ENCODE peak calls at places on chromosomes 7 and 10, in eight cellular contexts. L is CD8-positive, alpha-beta T cell; B is transverse colon; E is mesendoderm; D is brain microvascular endothelial cell; J is GM12878; Y is psoas muscle; Q is neuronal stem cell. A is an unnamed sample. For H3K36me3, the result is how much of the 10 kb centered on the place peaks cover.

GRCh38 chr7:108347616-108348015 is 108.6 kb downstream of the NRCAM start:
- DNase-seq in L (no peak), B (no peak), E (peak), D (peak), J (no peak), Y (no peak), Q (peak), A (no peak)

GRCh38 chr7:141550694-141551079 is 523 bp upstream of the AGK start:
- DNase-seq in L (no peak), B (no peak), E (no peak), D (no peak), J (no peak), Y (no peak), Q (no peak), A (no peak)

GRCh38 chr10:63456437-63457210 is 9.2 kb downstream of the JMJD1C start:
- DNase-seq in L (no peak), B (no peak), E (peak), D (no peak), J (no peak), Y (no peak), Q (no peak), A (no peak)

GRCh38 chr7:44277851-44278250 is 47.5 kb downstream of the CAMK2B start:
- DNase-seq in L (no peak), B (peak), E (no peak), D (no peak), J (no peak), Y (peak), Q (no peak), A (no peak)

GRCh38 chr10:117350905-117351304 is 24.3 kb downstream of the PDZD8 start:
- DNase-seq in L (no peak), B (no peak), E (no peak), D (no peak), J (no peak), Y (no peak), Q (no peak), A (no peak)

GRCh38 chr7:134376693-134377092 is 60.0 kb upstream of the SLC35B4 start:
- DNase-seq in L (no peak), B (no peak), E (no peak), D (no peak), J (no peak), Y (no peak), Q (no peak), A (no peak)

GRCh38 chr7:158358926-158359645 is 228.5 kb downstream of the PTPRN2 start:
- DNase-seq in L (no peak), B (no peak), E (no peak), D (no peak), J (no peak), Y (no peak), Q (no peak), A (no peak)

GRCh38 chr10:18144928-18145327 is 4.7 kb downstream of the CACNB2 start:
- DNase-seq in L (no peak), B (peak), E (peak), D (no peak), J (no peak), Y (no peak), Q (no peak), A (no peak)

GRCh38 chr7:143329471-143330170 is 13.7 kb downstream of the CLCN1 start:
- DNase-seq in L (no peak), B (no peak), E (no peak), D (no peak), J (no peak), Y (no peak), Q (no peak), A (no peak)

GRCh38 chr7:134845461-134845860 is 66.0 kb downstream of the CALD1 start:
- DNase-seq in L (no peak), B (no peak), E (peak), D (no peak), J (peak), Y (no peak), Q (no peak), A (no peak)

GRCh38 chr10:112843623-112844022 is 106.4 kb upstream of the TCF7L2 start:
- DNase-seq in L (no peak), B (no peak), E (no peak), D (no peak), J (no peak), Y (no peak), Q (no peak), A (no peak)

GRCh38 chr7:100191775-100192174 is 14.1 kb downstream of the STAG3 start:
- DNase-seq in L (no peak), B (no peak), E (no peak), D (peak), J (no peak), Y (no peak), Q (no peak), A (no peak)

GRCh38 chr7:96827701-96828100 is 118.1 kb upstream of the SEM1 start:
- DNase-seq in L (no peak), B (no peak), E (peak), D (no peak), J (no peak), Y (no peak), Q (no peak), A (no peak)

GRCh38 chr10:103584216-103585010 is 90.9 kb downstream of the NEURL1 start:
- DNase-seq in L (peak), B (no peak), E (no peak), D (no peak), J (no peak), Y (peak), Q (no peak), A (no peak)

GRCh38 chr7:71987200-71987767 is 424.9 kb downstream of the CALN1 start:
- DNase-seq in L (no peak), B (no peak), E (peak), D (no peak), J (no peak), Y (no peak), Q (no peak), A (no peak)

GRCh38 chr10:128963246-128964099 is 503.6 kb upstream of the MGMT start:
- DNase-seq in L (no peak), B (no peak), E (no peak), D (no peak), J (no peak), Y (no peak), Q (no peak), A (no peak)

GRCh38 chr10:78203915-78204818 is 170.5 kb downstream of the RPS24 start:
- DNase-seq in L (no peak), B (no peak), E (peak), D (no peak), J (no peak), Y (no peak), Q (no peak), A (no peak)

GRCh38 chr10:112955736-112956421 is 5.8 kb downstream of the TCF7L2 start:
- DNase-seq in L (no peak), B (peak), E (no peak), D (peak), J (no peak), Y (no peak), Q (no peak), A (no peak)

GRCh38 chr7:105776986-105777910 is 99.2 kb downstream of the ATXN7L1 start:
- DNase-seq in L (no peak), B (no peak), E (peak), D (no peak), J (no peak), Y (no peak), Q (no peak), A (no peak)

GRCh38 chr10:84348860-84349259 is 20.5 kb downstream of the CCSER2 start:
- DNase-seq in L (no peak), B (no peak), E (no peak), D (no peak), J (no peak), Y (no peak), Q (no peak), A (no peak)

GRCh38 chr10:58508316-58508715 is 4.4 kb upstream of the BICC1 start:
- DNase-seq in L (no peak), B (no peak), E (no peak), D (no peak), J (no peak), Y (no peak), Q (no peak), A (no peak)

GRCh38 chr10:61627266-61627665 is 35.5 kb upstream of the CABCOCO1 start:
- DNase-seq in L (no peak), B (no peak), E (no peak), D (no peak), J (no peak), Y (no peak), Q (no peak), A (no peak)

GRCh38 chr7:76423666-76424412 is 911 bp upstream of the ZP3 start:
- DNase-seq in L (no peak), B (no peak), E (peak), D (no peak), J (no peak), Y (no peak), Q (no peak), A (no peak)

GRCh38 chr7:31171216-31171750 is 119.2 kb downstream of the ADCYAP1R1 start:
- DNase-seq in L (no peak), B (no peak), E (no peak), D (no peak), J (no peak), Y (no peak), Q (no peak), A (no peak)

GRCh38 chr10:19971343-19971742 is 155.1 kb downstream of the PLXDC2 start:
- DNase-seq in L (no peak), B (no peak), E (no peak), D (no peak), J (no peak), Y (no peak), Q (no peak), A (no peak)

GRCh38 chr7:102073931-102074880 is 212.5 kb upstream of the SH2B2 start:
- DNase-seq in L (no peak), B (peak), E (no peak), D (no peak), J (no peak), Y (no peak), Q (no peak), A (no peak)
- H3K36me3 ChIP-seq in L (under half), B (under half), E (under half), D (under half), J (under half), Y (under half), Q (under half), A (under half)

DNA sequence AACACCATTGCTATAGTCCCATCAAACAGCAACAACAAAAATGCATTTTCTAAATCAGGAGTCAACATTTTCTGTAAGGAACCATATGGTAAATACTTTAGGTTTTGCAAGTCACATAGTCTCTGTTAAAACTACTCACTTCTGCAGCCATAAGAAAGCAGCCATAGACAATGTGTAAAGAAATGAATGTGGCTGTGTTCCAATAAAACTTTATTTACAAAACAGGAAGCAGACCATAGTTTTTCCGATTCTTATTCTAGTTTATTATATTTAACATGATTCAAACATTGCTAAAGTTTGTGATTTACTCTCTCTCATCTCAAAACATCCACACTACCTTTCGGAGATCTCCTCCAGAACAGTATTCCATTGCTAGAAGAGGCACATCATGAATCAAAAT is 6.9 kb downstream of the CHUK start:
- DNase-seq in L (no peak), B (no peak), E (no peak), D (no peak), J (no peak), Y (no peak), Q (no peak), A (no peak)
- H3K36me3 ChIP-seq in L (under half), B (under half), E (under half), D (under half), J (under half), Y (under half), Q (half or more), A (half or more)

DNA sequence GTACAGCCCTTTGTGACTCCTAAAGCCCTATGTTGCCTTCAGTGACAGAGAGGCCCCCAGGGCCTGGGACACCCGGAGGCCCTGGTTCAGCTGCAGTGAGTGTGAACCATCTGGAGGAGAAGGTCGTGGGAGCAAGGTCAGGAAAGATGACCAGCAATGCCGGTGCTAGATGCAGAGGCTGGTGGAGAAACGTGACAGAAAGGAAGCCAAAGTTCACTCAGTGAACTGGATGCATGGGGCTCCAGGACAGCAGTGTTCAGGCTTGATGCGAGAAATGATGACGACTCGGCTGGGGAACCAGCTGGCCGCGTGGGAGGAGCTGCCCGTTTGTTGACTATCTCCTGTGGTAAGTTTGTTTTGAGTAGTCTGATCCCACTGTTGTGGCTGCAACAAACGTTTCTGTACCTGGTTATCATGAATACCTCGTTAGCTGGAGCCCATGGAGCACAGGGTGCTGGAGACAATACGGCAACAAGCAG is 54.1 kb upstream of the MKRN1 start:
- DNase-seq in L (no peak), B (no peak), E (no peak), D (peak), J (no peak), Y (no peak), Q (no peak), A (no peak)
- H3K36me3 ChIP-seq in L (under half), B (under half), E (under half), D (under half), J (under half), Y (under half), Q (under half), A (under half)

GRCh38 chr10:71969929-71970328 is 5.7 kb downstream of the CHST3 start:
- DNase-seq in L (no peak), B (no peak), E (no peak), D (no peak), J (no peak), Y (no peak), Q (no peak), A (no peak)
- H3K36me3 ChIP-seq in L (under half), B (under half), E (under half), D (under half), J (under half), Y (under half), Q (under half), A (under half)

GRCh38 chr10:48811461-48811860 is 126.8 kb downstream of the WDFY4 start:
- DNase-seq in L (no peak), B (no peak), E (no peak), D (no peak), J (no peak), Y (no peak), Q (no peak), A (no peak)

GRCh38 chr10:48806282-48806681 is 121.6 kb downstream of the WDFY4 start:
- DNase-seq in L (no peak), B (no peak), E (peak), D (no peak), J (no peak), Y (no peak), Q (no peak), A (no peak)

GRCh38 chr10:48811917-48812316 is 127.2 kb downstream of the WDFY4 start:
- DNase-seq in L (no peak), B (no peak), E (no peak), D (peak), J (no peak), Y (no peak), Q (no peak), A (no peak)

GRCh38 chr10:48807786-48808185 is 123.1 kb downstream of the WDFY4 start:
- DNase-seq in L (no peak), B (no peak), E (no peak), D (no peak), J (no peak), Y (no peak), Q (no peak), A (no peak)

DNA sequence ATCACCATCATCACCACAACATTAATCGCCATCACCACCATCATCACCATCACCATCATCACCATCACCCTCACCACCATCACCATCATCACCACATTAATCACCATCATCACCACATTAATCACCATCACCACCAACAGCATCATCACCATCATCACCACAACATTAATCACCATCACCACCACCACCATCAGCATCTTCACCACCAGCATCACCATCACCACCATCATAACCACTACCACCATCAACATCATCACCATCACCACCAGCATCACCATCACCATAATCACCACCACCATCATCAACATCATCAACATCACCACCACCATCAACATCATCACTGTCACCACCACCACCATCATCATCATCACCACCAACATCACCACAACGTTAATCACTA is 124.6 kb downstream of the WDFY4 start:
- DNase-seq in L (no peak), B (no peak), E (no peak), D (no peak), J (no peak), Y (no peak), Q (no peak), A (no peak)
- H3K36me3 ChIP-seq in L (under half), B (under half), E (under half), D (under half), J (under half), Y (under half), Q (under half), A (under half)

GRCh38 chr7:131544449-131545425 is 11.7 kb downstream of the PODXL start:
- DNase-seq in L (no peak), B (no peak), E (peak), D (peak), J (no peak), Y (no peak), Q (no peak), A (no peak)
- H3K36me3 ChIP-seq in L (under half), B (under half), E (under half), D (under half), J (under half), Y (under half), Q (half or more), A (under half)

DNA sequence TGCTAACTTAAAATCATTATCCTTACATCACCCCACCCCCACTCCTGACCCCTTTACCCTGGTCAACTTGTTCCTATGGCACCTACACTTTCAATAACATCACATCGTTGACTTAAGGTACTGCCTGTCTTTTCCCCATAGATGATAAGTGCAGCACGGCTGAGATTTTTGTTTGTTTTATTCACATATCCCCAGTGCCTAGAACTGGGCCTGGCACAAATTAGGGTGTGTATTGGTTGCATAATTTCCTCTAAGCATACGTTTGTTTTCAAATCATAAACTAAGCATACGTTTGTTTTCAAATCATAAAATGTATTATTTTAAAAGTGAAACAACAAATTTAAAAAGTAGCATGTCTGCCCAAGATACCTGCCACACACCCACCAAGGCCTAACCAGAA is 35.3 kb downstream of the ANXA11 start:
- DNase-seq in L (no peak), B (no peak), E (no peak), D (no peak), J (no peak), Y (no peak), Q (no peak), A (no peak)
- H3K36me3 ChIP-seq in L (half or more), B (under half), E (under half), D (half or more), J (under half), Y (under half), Q (under half), A (half or more)

GRCh38 chr10:32041290-32042028 is 14.8 kb downstream of the KIF5B start:
- DNase-seq in L (no peak), B (no peak), E (no peak), D (no peak), J (no peak), Y (no peak), Q (no peak), A (no peak)

GRCh38 chr10:32036922-32037321 is 19.3 kb downstream of the KIF5B start:
- DNase-seq in L (no peak), B (no peak), E (no peak), D (no peak), J (no peak), Y (no peak), Q (no peak), A (no peak)

GRCh38 chr10:32039745-32040144 is 16.5 kb downstream of the KIF5B start:
- DNase-seq in L (no peak), B (no peak), E (no peak), D (no peak), J (no peak), Y (no peak), Q (no peak), A (no peak)

GRCh38 chr10:32035038-32035437 is 21.2 kb downstream of the KIF5B start:
- DNase-seq in L (no peak), B (no peak), E (no peak), D (no peak), J (no peak), Y (no peak), Q (no peak), A (no peak)

DNA sequence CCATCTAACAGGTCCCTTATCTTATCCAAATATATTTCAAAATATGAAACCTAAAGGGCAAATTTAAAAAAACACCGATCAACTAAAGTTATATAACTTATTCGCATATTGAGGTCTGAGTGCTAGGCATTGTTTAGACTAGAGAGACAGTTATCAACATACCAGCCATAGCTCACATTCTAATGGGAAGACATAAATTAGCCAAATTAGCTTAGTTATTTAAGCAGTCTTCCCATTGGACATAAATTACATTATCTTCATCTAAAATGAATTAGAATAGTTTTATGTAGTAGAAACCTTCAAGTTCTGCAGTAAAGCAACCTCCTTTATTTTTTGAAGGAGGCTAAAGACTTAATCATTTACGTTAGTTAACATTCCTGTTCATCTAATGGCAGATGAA is 17.4 kb downstream of the KIF5B start:
- DNase-seq in L (no peak), B (no peak), E (peak), D (no peak), J (no peak), Y (no peak), Q (no peak), A (no peak)
- H3K36me3 ChIP-seq in L (under half), B (under half), E (under half), D (under half), J (under half), Y (under half), Q (half or more), A (half or more)

GRCh38 chr7:98900815-98901214 is 22.5 kb downstream of the TRRAP start:
- DNase-seq in L (no peak), B (no peak), E (no peak), D (no peak), J (no peak), Y (no peak), Q (no peak), A (no peak)
- H3K36me3 ChIP-seq in L (half or more), B (under half), E (under half), D (half or more), J (half or more), Y (under half), Q (half or more), A (half or more)